ENCODE peak calls at places on chromosomes 11 and 22, in four cellular contexts. One of them, this sample, is unnamed. For H3K4me1, the result is how much of the 10 kb centered on the place peaks cover.

GRCh38 chr22:29870574-29870973 is 12.4 kb upstream of the MTMR3 start:
- DNase-seq in HepG2: no peak
- DNase-seq in HCT116: no peak
- DNase-seq in K562: no peak
- DNase-seq in this sample: no peak

GRCh38 chr11:109527496-109527895 is 105.5 kb downstream of the C11orf87 start:
- DNase-seq in HepG2: no peak
- DNase-seq in K562: no peak
- DNase-seq in HCT116: no peak
- DNase-seq in this sample: no peak

GRCh38 chr11:62033191-62034044 is 66.0 kb upstream of the FTH1 start:
- DNase-seq in HepG2: peak
- DNase-seq in K562: peak
- DNase-seq in HCT116: peak
- DNase-seq in this sample: no peak

GRCh38 chr11:95283653-95284052 is 52.7 kb upstream of the SESN3 start:
- DNase-seq in K562: no peak
- DNase-seq in HepG2: no peak
- DNase-seq in HCT116: no peak
- DNase-seq in this sample: no peak

GRCh38 chr11:128448487-128448886 is 138.9 kb downstream of the ETS1 start:
- DNase-seq in HCT116: peak
- DNase-seq in HepG2: peak
- DNase-seq in K562: no peak
- DNase-seq in this sample: peak

GRCh38 chr11:30914143-30914762 is 328.1 kb upstream of the MPPED2 start:
- DNase-seq in K562: no peak
- DNase-seq in HepG2: peak
- DNase-seq in HCT116: peak
- DNase-seq in this sample: no peak

GRCh38 chr11:17721242-17721999 is 2.0 kb downstream of the MYOD1 start:
- DNase-seq in K562: no peak
- DNase-seq in HepG2: no peak
- DNase-seq in HCT116: no peak
- DNase-seq in this sample: no peak

GRCh38 chr22:27088026-27088425 is 430.6 kb downstream of the MIAT start:
- DNase-seq in HepG2: no peak
- DNase-seq in HCT116: no peak
- DNase-seq in K562: no peak
- DNase-seq in this sample: no peak

GRCh38 chr11:32439488-32440210 is 4.3 kb upstream of the WT1 start:
- DNase-seq in HCT116: no peak
- DNase-seq in K562: no peak
- DNase-seq in HepG2: no peak
- DNase-seq in this sample: no peak

GRCh38 chr11:111557425-111558111 is 17.0 kb downstream of the LAYN start:
- DNase-seq in HepG2: peak
- DNase-seq in K562: no peak
- DNase-seq in HCT116: no peak
- DNase-seq in this sample: peak

GRCh38 chr22:24592144-24592845 is 578 bp downstream of the LRRC75B start:
- DNase-seq in HepG2: no peak
- DNase-seq in HCT116: no peak
- DNase-seq in K562: no peak
- DNase-seq in this sample: no peak

GRCh38 chr11:132402056-132402684 is 1031.8 kb downstream of the NTM start:
- DNase-seq in HCT116: no peak
- DNase-seq in HepG2: no peak
- DNase-seq in K562: no peak
- DNase-seq in this sample: peak

GRCh38 chr11:95067042-95067827 is 516 bp downstream of the SRSF8 start:
- DNase-seq in HepG2: peak
- DNase-seq in HCT116: no peak
- DNase-seq in K562: peak
- DNase-seq in this sample: peak

GRCh38 chr11:1705121-1706052 is 8.4 kb downstream of the KRTAP5-6 start:
- DNase-seq in HepG2: no peak
- DNase-seq in K562: no peak
- DNase-seq in HCT116: no peak
- DNase-seq in this sample: no peak

GRCh38 chr11:705646-706438 is at the start of gene EPS8L2:
- DNase-seq in K562: peak
- DNase-seq in HepG2: no peak
- DNase-seq in HCT116: no peak
- DNase-seq in this sample: no peak

GRCh38 chr11:13487661-13488030 is 8.2 kb downstream of the PTH start:
- DNase-seq in K562: peak
- DNase-seq in HCT116: peak
- DNase-seq in HepG2: peak
- DNase-seq in this sample: no peak

GRCh38 chr22:22424210-22424800 is 84.2 kb downstream of the ZNF280B start:
- DNase-seq in HepG2: no peak
- DNase-seq in K562: peak
- DNase-seq in HCT116: no peak
- DNase-seq in this sample: no peak

GRCh38 chr11:61028135-61028729 is 56.8 kb downstream of the CD6 start:
- DNase-seq in K562: no peak
- DNase-seq in HepG2: no peak
- DNase-seq in HCT116: no peak
- DNase-seq in this sample: no peak

GRCh38 chr11:35058318-35058717 is 80.7 kb upstream of the CD44 start:
- DNase-seq in K562: no peak
- DNase-seq in HepG2: no peak
- DNase-seq in HCT116: no peak
- DNase-seq in this sample: no peak

DNA sequence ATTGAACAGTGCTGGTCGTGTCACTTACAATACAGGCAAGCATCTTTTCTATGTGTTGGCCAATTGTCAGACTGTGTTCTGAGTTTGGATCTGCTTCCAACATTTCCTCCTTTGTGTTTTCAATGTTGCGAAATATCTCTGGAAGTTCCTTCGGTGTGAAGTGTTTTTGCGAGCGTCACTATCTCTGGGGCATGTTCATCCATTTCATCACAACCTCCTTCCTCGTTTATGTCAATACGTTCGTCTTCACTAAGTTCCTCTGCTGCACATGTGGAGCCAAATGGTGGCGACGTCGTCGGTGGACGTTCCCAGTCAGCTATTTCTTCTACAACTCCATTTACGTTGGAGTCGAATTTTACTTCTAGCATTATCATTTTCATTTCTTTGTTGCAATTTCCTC is 100.2 kb upstream of the LMO1 start:
- DNase-seq in HepG2: no peak
- DNase-seq in K562: no peak
- DNase-seq in HCT116: no peak
- DNase-seq in this sample: no peak
- TF ChIP-seq TCF7L2 in HepG2: no peak
- TF ChIP-seq TCF7L2 in K562: no peak
- TF ChIP-seq TCF7L2 in HCT116: no peak
- TF ChIP-seq TCF7L2 in this sample: no peak

DNA sequence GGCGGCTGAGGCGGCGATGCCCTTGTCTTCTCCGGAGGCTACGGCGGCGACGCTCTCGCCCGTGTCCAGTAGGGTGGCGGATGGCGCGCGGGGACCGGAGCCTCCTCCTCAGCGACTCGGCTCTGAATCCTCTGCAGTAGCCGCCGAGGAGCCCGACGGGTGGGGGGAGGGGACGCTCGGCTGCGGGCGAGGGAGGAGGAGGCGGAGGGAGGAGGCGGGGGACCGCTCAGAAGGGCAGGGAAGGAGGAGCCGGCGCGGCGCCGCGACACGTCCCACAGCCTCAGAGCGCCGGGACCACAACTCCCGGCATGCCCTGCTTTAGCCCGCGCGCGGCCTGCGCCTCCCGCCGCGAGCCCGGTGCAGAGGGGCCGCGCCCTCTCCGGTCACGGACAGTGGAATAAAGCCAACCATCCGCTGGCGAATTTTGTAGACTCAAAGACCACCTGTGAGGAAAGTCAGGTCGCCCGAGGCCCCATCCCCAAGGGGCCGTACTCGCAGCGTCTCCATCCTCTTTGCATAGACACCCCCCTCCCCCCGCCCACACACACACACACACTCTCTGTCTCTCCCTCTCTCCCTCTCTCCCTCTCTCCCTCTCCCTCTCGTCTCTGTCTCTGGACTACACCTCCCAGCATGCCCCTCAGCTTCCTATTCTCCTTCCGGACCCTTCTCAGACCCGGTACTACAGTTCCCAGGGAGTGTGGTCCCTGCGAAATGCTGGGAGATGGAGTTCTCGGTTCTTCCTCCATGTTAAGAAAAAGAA is at the start of gene FAM168A:
- DNase-seq in K562: peak
- DNase-seq in HCT116: peak
- DNase-seq in HepG2: peak
- DNase-seq in this sample: peak
- TF ChIP-seq REST in K562: no peak
- TF ChIP-seq REST in HCT116: no peak
- TF ChIP-seq REST in HepG2: no peak
- TF ChIP-seq REST in this sample: no peak

GRCh38 chr11:20021212-20021611 is 139.1 kb downstream of the DBX1 start:
- DNase-seq in HCT116: no peak
- DNase-seq in HepG2: peak
- DNase-seq in K562: no peak
- DNase-seq in this sample: no peak
- H3K4me1 ChIP-seq in HCT116: under half
- H3K4me1 ChIP-seq in HepG2: half or more
- H3K4me1 ChIP-seq in K562: under half
- H3K4me1 ChIP-seq in this sample: under half

DNA sequence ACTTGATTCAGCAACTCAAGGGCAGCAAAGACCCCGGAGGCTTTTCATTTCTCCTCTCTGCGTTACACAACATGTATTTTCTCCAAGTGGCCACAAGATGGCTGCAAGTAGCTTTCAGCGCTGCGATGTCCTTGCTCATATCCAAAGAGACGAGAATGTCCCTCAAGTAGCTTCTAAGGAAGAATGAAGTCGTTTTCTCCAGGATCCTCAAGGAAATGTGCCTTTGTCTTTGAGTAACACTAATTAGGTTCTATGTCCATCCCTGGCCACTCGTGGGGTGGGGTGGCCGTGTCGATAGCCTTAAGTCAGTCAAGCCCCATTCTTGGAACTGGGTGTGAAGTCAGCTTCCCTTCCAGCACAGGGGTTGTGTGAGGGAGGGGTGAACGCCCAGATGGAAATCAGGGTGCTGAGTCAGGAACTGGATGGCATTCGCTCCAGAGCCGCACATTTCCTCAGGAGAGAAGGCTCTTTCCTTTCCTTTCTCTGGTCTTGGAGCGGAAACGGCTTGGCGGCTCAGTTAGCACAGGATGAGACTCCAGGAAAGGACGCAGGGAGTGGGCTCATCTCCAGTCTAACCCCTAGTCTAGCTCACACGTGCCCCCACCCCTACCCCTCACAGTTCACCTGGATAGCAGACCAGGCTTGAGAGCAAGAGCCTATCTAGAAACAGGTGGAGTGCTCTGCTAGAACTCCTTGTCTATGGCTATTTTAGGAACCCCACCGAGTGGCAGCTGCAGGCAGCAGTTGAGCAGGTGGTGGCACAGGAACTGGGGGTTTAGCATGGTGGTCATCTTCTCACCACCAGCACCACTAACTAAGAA is 44.3 kb downstream of the NNMT start:
- DNase-seq in K562: peak
- DNase-seq in HCT116: peak
- DNase-seq in HepG2: peak
- DNase-seq in this sample: peak
- TF ChIP-seq TCF7L2 in K562: no peak
- TF ChIP-seq TCF7L2 in HCT116: no peak
- TF ChIP-seq TCF7L2 in HepG2: no peak
- TF ChIP-seq TCF7L2 in this sample: no peak

GRCh38 chr22:41418717-41419116 is 27.9 kb downstream of the TOB2 start:
- DNase-seq in HCT116: no peak
- DNase-seq in K562: no peak
- DNase-seq in HepG2: no peak
- DNase-seq in this sample: no peak

GRCh38 chr22:41415554-41415953 is 31.0 kb downstream of the TOB2 start:
- DNase-seq in HCT116: no peak
- DNase-seq in K562: no peak
- DNase-seq in HepG2: no peak
- DNase-seq in this sample: no peak

GRCh38 chr22:41417622-41418390 is 28.8 kb downstream of the TOB2 start:
- DNase-seq in HCT116: no peak
- DNase-seq in HepG2: no peak
- DNase-seq in K562: no peak
- DNase-seq in this sample: no peak
- TF ChIP-seq REST in HCT116: no peak
- TF ChIP-seq REST in HepG2: no peak
- TF ChIP-seq REST in K562: no peak
- TF ChIP-seq REST in this sample: no peak

DNA sequence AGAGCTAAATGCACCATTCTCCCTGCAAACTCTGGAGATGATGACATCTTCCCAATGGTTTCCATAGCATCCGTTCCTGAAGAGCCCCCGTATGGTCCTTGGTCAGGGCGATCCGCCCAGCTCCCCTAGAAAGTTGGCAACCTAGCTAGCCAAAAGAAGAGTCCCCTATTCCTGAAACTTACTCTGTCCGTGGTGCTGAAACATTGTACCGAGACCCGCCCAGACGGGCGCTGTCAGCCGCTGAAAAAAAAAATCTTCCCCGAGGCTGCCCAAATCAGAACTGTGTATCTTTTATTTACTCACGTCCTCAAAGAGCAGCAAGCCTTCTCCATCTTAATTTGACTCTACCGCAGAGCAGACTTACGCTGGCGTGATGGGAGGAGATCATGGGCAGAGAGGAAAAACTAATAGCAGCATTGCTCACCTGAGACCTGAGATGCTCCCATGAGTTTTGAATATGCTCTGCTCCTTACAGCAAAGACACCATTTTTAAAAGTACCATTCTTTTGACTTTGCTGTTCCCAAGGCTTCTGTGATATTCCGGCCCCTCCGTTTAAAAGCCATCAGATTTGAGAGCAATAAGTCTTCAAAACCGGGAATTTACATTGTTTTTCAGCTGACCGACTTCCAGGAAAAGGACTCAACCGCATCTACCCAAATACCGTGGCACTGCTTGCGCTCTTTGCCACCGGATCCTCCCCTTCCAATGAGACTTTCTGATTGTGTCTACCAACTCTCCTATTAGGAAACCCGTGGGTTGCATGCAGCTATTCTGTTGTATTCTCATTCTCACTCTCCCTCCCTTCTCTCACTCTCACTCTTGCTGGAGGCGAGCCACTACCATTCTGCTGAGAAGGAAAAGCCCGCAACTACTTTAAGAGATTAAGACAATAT is at the start of gene SLC17A6:
- DNase-seq in HCT116: no peak
- DNase-seq in HepG2: peak
- DNase-seq in K562: no peak
- DNase-seq in this sample: no peak
- H3K4me1 ChIP-seq in HCT116: under half
- H3K4me1 ChIP-seq in HepG2: under half
- H3K4me1 ChIP-seq in K562: under half
- H3K4me1 ChIP-seq in this sample: under half

DNA sequence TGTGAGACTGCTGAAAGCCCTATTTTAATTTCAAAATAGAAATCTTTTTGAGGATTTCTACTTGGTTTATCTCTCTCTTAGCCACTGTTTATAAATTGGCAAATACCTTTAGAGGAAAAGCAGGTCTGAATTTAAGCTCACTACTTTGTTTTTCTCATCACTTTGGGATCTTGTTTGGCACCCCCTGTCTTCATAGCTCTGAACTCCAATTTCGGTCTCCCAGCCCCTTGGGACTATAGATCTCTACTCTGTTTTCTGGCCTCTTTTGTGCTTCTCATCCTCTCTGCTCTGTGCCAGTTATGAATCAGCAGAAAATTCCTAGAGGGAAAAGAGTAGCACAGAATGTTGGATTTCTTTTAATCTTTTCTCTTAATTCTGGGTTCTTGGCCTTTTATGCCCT is 118.3 kb downstream of the CYP2R1 start:
- DNase-seq in K562: no peak
- DNase-seq in HepG2: no peak
- DNase-seq in HCT116: no peak
- DNase-seq in this sample: no peak
- TF ChIP-seq TCF7L2 in K562: no peak
- TF ChIP-seq TCF7L2 in HepG2: no peak
- TF ChIP-seq TCF7L2 in HCT116: no peak
- TF ChIP-seq TCF7L2 in this sample: no peak